ENCODE peak calls at places on chromosomes 6 and 20, in nine cellular contexts. G is GM12878, O is mucosa of descending colon, C is B cell, A is glutamatergic neuron, Y is MCF 10A, X is lower leg skin, Z is psoas muscle, V is esophagus squamous epithelium. R is an unnamed sample.

GRCh38 chr6:109867970-109868358 is 110.1 kb upstream of the GPR6 start:
- DNase-seq in G (no peak), O (no peak), C (no peak), A (no peak), Y (no peak), X (peak), Z (no peak), V (no peak), R (no peak)

GRCh38 chr20:57614490-57615471 is 5.4 kb downstream of the ZBP1 start:
- DNase-seq in G (no peak), O (no peak), C (no peak), A (no peak), Y (no peak), X (peak), Z (peak), V (no peak), R (no peak)

GRCh38 chr6:45436544-45437440 is 59.1 kb upstream of the SUPT3H start:
- DNase-seq in G (peak), O (no peak), C (no peak), A (no peak), Y (peak), X (no peak), Z (no peak), V (no peak), R (no peak)

GRCh38 chr20:46150982-46151381 is 32.9 kb downstream of the CD40 start:
- DNase-seq in G (no peak), O (no peak), C (no peak), A (no peak), Y (no peak), X (no peak), Z (no peak), V (no peak), R (peak)

GRCh38 chr6:126083875-126084274 is 97.5 kb downstream of the TRMT11 start:
- DNase-seq in G (no peak), O (no peak), C (no peak), A (no peak), Y (no peak), X (no peak), Z (no peak), V (no peak), R (no peak)

GRCh38 chr6:163170294-163170883 is 244.1 kb upstream of the QKI start:
- DNase-seq in G (no peak), O (no peak), C (peak), A (no peak), Y (peak), X (no peak), Z (no peak), V (no peak), R (no peak)

GRCh38 chr20:910840-911770 is 5.0 kb downstream of the ANGPT4 start:
- DNase-seq in G (no peak), O (no peak), C (no peak), A (no peak), Y (no peak), X (peak), Z (peak), V (no peak), R (no peak)

GRCh38 chr20:53034899-53035298 is 62.7 kb downstream of the TSHZ2 start:
- DNase-seq in G (no peak), O (no peak), C (no peak), A (no peak), Y (no peak), X (no peak), Z (no peak), V (no peak), R (no peak)

GRCh38 chr20:23048283-23049200 is 930 bp downstream of the THBD start:
- DNase-seq in G (no peak), O (peak), C (no peak), A (peak), Y (no peak), X (peak), Z (peak), V (no peak), R (peak)

GRCh38 chr6:38270367-38270766 is 369.4 kb downstream of the BTBD9 start:
- DNase-seq in G (no peak), O (no peak), C (no peak), A (no peak), Y (no peak), X (no peak), Z (no peak), V (no peak), R (no peak)

GRCh38 chr20:6588296-6588695 is 179.2 kb upstream of the BMP2 start:
- DNase-seq in G (no peak), O (no peak), C (no peak), A (no peak), Y (peak), X (no peak), Z (no peak), V (no peak), R (no peak)

GRCh38 chr20:61205769-61206168 is 46.3 kb upstream of the CDH4 start:
- DNase-seq in G (no peak), O (no peak), C (no peak), A (no peak), Y (no peak), X (no peak), Z (no peak), V (no peak), R (no peak)

GRCh38 chr6:1464796-1465348 is 75.5 kb downstream of the FOXF2 start:
- DNase-seq in G (no peak), O (no peak), C (no peak), A (no peak), Y (no peak), X (no peak), Z (no peak), V (no peak), R (no peak)

DNA sequence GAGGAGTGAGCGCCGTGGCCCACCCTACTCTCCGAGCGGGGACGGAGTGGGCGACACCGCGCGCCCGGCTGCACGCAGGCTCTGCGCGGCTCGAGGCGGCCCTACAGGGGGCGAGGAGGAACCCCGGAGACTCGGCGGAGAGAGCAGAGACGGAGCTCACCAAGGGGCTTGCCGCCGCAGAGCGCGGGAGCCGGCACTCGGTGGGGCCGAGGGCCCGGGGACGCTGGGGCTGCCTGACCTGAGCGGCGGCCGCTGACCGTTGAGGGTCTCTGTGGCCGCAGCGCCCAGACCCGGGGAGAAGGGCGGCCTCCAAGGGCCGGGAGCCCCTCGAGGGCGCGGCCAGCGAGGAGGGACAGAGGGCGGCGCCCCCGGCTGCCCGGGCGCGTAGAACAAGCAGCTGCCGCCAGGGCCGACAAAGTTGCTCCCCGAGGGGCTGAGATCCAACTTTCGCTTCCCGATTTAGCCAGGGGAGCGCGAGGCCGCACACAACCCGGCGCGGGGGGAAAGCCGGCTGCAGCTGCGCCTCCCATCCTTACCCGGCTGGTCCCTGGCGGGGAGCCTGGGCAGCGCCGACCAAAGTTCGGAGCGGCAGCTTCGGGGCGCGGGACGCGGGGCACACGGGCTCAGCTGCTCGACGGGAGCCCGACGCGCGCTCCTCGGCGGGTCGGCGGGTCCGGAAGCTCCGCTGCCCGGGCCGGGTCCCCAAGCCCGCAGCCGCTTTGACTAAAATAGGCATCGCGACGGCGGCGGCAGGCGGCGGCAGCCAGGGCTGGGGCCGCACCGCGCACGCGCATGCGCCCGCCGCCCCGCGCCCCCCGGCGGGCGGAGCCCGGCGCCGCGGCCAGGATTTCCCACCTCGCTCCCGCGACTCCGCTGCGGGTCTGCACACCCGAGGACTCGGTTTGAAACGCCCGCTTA is 43.1 kb downstream of the POPDC3 start:
- DNase-seq in G (no peak), O (peak), C (peak), A (peak), Y (peak), X (peak), Z (peak), V (no peak), R (peak)
- TF ChIP-seq CTCF in G (no peak), O (no peak), C (no peak), A (no peak), Y (peak), X (no peak), Z (peak), V (peak), R (peak)

GRCh38 chr6:36724514-36725385 is 27.1 kb downstream of the RAB44 start:
- DNase-seq in G (no peak), O (peak), C (peak), A (peak), Y (peak), X (no peak), Z (peak), V (no peak), R (peak)
- TF ChIP-seq CTCF in G (peak), O (peak), C (peak), A (no peak), Y (peak), X (no peak), Z (peak), V (peak), R (peak)

GRCh38 chr6:36979343-36979742 is 6.7 kb downstream of the MTCH1 start:
- DNase-seq in G (no peak), O (peak), C (no peak), A (no peak), Y (no peak), X (no peak), Z (peak), V (no peak), R (no peak)

GRCh38 chr6:36976931-36977330 is 9.1 kb downstream of the MTCH1 start:
- DNase-seq in G (no peak), O (no peak), C (no peak), A (no peak), Y (no peak), X (no peak), Z (no peak), V (no peak), R (no peak)

GRCh38 chr6:36980129-36980528 is 5.9 kb downstream of the MTCH1 start:
- DNase-seq in G (no peak), O (no peak), C (no peak), A (no peak), Y (no peak), X (no peak), Z (no peak), V (no peak), R (no peak)

GRCh38 chr6:36977470-36977941 is 8.5 kb downstream of the MTCH1 start:
- DNase-seq in G (no peak), O (no peak), C (peak), A (no peak), Y (no peak), X (no peak), Z (no peak), V (no peak), R (peak)

DNA sequence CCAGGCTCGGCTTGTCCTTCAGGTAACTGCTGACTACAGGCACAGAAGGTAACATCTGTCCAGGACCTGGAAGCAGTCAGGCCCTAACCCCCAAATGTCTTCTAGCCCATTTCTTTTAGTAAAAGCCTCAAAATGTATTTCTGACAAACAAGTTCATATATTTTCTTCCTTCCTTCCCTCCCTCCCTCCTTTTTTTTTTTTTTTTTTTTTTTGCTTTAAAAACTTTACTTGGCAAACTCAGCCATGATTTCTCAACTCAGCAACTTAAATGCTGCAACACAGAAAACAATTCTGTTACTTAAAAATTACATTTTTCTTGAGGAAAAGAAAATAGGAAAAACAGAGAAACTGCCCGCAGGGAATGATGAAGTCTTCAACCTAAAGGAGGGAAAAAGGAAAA is 7.3 kb downstream of the MTCH1 start:
- DNase-seq in G (no peak), O (no peak), C (no peak), A (no peak), Y (no peak), X (no peak), Z (no peak), V (no peak), R (no peak)
- TF ChIP-seq CTCF in G (no peak), O (no peak), C (no peak), A (no peak), Y (no peak), X (no peak), Z (no peak), V (no peak), R (no peak)

GRCh38 chr20:32625996-32626395 is 40.9 kb upstream of the NOL4L start:
- DNase-seq in G (no peak), O (no peak), C (no peak), A (no peak), Y (no peak), X (no peak), Z (no peak), V (no peak), R (no peak)

GRCh38 chr20:32622585-32623468 is 37.7 kb upstream of the NOL4L start:
- DNase-seq in G (no peak), O (no peak), C (no peak), A (no peak), Y (no peak), X (no peak), Z (no peak), V (no peak), R (no peak)

GRCh38 chr20:32621914-32622584 is 36.9 kb upstream of the NOL4L start:
- DNase-seq in G (no peak), O (no peak), C (no peak), A (no peak), Y (no peak), X (no peak), Z (no peak), V (no peak), R (no peak)

GRCh38 chr20:32624687-32625345 is 39.7 kb upstream of the NOL4L start:
- DNase-seq in G (no peak), O (no peak), C (no peak), A (no peak), Y (no peak), X (no peak), Z (no peak), V (no peak), R (no peak)

GRCh38 chr20:32623667-32624157 is 38.6 kb upstream of the NOL4L start:
- DNase-seq in G (no peak), O (no peak), C (no peak), A (no peak), Y (no peak), X (no peak), Z (no peak), V (no peak), R (peak)
- TF ChIP-seq CTCF in G (no peak), O (no peak), C (no peak), A (peak), Y (no peak), X (no peak), Z (no peak), V (no peak), R (no peak)

GRCh38 chr6:30101423-30101938 is 11.4 kb downstream of the TRIM31 start:
- DNase-seq in G (no peak), O (peak), C (no peak), A (no peak), Y (no peak), X (no peak), Z (no peak), V (no peak), R (no peak)

GRCh38 chr6:30101939-30102700 is 10.8 kb downstream of the TRIM31 start:
- DNase-seq in G (no peak), O (peak), C (peak), A (peak), Y (peak), X (peak), Z (peak), V (peak), R (peak)

GRCh38 chr6:30100585-30101422 is 12.1 kb downstream of the TRIM31 start:
- DNase-seq in G (no peak), O (peak), C (peak), A (no peak), Y (peak), X (peak), Z (peak), V (no peak), R (peak)

GRCh38 chr6:30102701-30103629 is 9.9 kb downstream of the TRIM31 start:
- DNase-seq in G (peak), O (peak), C (peak), A (peak), Y (peak), X (peak), Z (peak), V (peak), R (peak)

DNA sequence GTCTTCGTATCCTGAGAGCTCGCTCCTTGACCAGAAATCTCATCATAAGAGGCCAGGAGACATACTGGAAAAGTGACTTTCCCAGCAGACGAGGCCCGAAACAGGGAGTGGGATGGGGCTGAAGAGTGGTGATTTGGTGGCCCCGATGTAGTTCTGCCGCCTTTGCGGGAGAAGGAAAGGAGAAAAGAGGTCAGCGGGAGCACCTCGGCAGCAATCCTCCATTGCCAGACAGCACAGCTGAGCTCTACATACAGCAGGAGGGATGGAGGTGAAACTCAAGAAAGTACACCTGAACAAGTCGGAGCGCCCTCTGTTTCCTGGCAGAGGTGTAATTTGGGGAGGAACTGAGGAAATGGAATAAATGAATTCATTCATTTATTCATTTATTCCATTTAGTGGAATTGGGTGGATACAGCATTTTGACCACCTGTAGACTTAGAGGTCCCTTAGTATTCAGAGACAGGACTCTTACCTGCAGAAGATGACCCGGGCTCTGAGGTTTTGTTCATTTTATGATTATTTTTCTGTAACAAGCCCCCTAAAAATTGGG is 9.2 kb downstream of the TRIM31 start:
- DNase-seq in G (no peak), O (no peak), C (no peak), A (no peak), Y (no peak), X (no peak), Z (no peak), V (no peak), R (no peak)
- TF ChIP-seq CTCF in G (no peak), O (no peak), C (no peak), A (no peak), Y (no peak), X (no peak), Z (no peak), V (no peak), R (no peak)

GRCh38 chr6:6220718-6221117 is 99.7 kb downstream of the F13A1 start:
- DNase-seq in G (no peak), O (no peak), C (no peak), A (no peak), Y (peak), X (no peak), Z (no peak), V (no peak), R (no peak)
- TF ChIP-seq CTCF in G (peak), O (no peak), C (no peak), A (peak), Y (no peak), X (no peak), Z (peak), V (no peak), R (peak)

DNA sequence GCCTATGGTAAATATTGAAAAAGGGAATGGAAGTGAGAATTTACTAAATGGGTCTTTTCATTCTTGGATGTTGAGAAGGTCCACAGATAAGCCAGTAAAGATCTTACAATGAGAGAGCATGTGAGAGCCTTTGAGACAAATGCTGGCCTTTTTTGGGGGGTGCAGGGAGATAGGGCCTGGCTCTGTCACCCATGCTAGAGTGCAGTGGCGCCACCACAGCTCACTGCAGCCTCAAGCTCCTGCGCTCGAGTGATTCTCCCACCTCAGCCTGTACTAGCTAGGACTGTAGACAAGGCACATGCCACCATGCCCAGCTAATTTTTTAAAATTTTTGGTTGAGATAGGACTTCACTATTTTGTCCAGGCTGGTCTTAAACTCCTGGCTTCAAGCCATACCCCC is 63.2 kb upstream of the TMEM181 start:
- DNase-seq in G (no peak), O (no peak), C (no peak), A (no peak), Y (no peak), X (peak), Z (no peak), V (no peak), R (no peak)
- TF ChIP-seq CTCF in G (peak), O (no peak), C (no peak), A (no peak), Y (no peak), X (no peak), Z (no peak), V (no peak), R (no peak)

GRCh38 chr20:34475979-34476736 is 40.1 kb upstream of the DYNLRB1 start:
- DNase-seq in G (no peak), O (peak), C (peak), A (peak), Y (peak), X (no peak), Z (peak), V (no peak), R (peak)
- TF ChIP-seq CTCF in G (peak), O (peak), C (peak), A (no peak), Y (no peak), X (no peak), Z (peak), V (peak), R (no peak)

DNA sequence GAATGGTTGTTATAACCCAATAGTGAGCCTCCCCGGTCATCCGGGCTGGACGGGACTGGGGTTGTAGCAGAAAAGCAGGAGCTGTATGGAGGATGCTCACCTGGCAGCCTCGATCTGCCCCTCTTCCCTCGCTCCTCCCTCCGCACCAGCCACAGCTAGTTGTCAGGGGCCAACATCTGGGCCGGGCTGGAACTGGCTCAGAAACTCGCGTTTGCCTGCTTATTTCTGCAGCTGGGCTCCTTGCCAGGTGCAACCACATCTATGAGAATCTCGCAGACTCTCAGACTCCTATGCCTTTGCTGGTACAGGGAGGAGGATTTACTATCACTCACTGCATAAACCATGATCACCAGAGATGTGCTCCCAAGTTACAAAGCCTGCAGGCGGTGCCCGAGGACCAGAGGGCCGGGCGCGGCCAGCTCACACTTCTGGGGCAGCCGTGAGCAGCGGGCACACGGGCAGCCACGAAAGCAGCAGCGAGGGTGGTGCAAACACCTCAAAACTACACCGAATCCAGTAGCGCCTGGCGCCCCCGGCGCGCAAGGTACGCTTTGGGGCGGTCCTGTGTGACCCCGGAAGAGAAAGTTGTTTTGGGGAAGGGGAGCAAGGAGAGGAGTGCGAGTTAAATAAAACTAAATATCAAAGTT is 609 bp upstream of the LRRC1 start:
- DNase-seq in G (peak), O (peak), C (no peak), A (peak), Y (peak), X (peak), Z (peak), V (no peak), R (peak)
- TF ChIP-seq CTCF in G (peak), O (peak), C (no peak), A (no peak), Y (peak), X (no peak), Z (peak), V (peak), R (no peak)